ENCODE peak calls at places on chromosomes 13 and 19, in ten cellular contexts. One of them, this sample, is unnamed.

GRCh38 chr13:105464249-105464648 is 1071.2 kb downstream of the EFNB2 start:
- DNase-seq in GM13976: no peak
- DNase-seq in adrenal gland: no peak
- DNase-seq in GM13977: no peak
- DNase-seq in heart left ventricle: no peak
- DNase-seq in CD4-positive, alpha-beta T cell: no peak
- DNase-seq in AG09319: no peak
- DNase-seq in PC-3: no peak
- DNase-seq in left lung: no peak
- DNase-seq in fibroblast of the aortic adventitia: no peak
- DNase-seq in this sample: no peak

GRCh38 chr13:48748681-48749080 is 95.0 kb downstream of the CYSLTR2 start:
- DNase-seq in GM13976: no peak
- DNase-seq in adrenal gland: no peak
- DNase-seq in GM13977: no peak
- DNase-seq in heart left ventricle: no peak
- DNase-seq in CD4-positive, alpha-beta T cell: no peak
- DNase-seq in AG09319: no peak
- DNase-seq in PC-3: no peak
- DNase-seq in left lung: no peak
- DNase-seq in fibroblast of the aortic adventitia: no peak
- DNase-seq in this sample: no peak

GRCh38 chr13:44853641-44854040 is 135.6 kb downstream of the NUFIP1 start:
- DNase-seq in GM13976: no peak
- DNase-seq in adrenal gland: no peak
- DNase-seq in GM13977: no peak
- DNase-seq in heart left ventricle: no peak
- DNase-seq in CD4-positive, alpha-beta T cell: no peak
- DNase-seq in AG09319: no peak
- DNase-seq in PC-3: peak; percentile 69
- DNase-seq in left lung: no peak
- DNase-seq in fibroblast of the aortic adventitia: no peak
- DNase-seq in this sample: no peak

GRCh38 chr19:40933025-40933424 is 51.0 kb upstream of the CYP2A7 start:
- DNase-seq in GM13976: no peak
- DNase-seq in adrenal gland: no peak
- DNase-seq in GM13977: no peak
- DNase-seq in heart left ventricle: no peak
- DNase-seq in CD4-positive, alpha-beta T cell: no peak
- DNase-seq in AG09319: no peak
- DNase-seq in PC-3: peak; percentile 66
- DNase-seq in left lung: no peak
- DNase-seq in fibroblast of the aortic adventitia: peak; percentile 40
- DNase-seq in this sample: no peak

GRCh38 chr13:44739539-44739938 is 163.4 kb upstream of the TSC22D1 start:
- DNase-seq in GM13976: no peak
- DNase-seq in adrenal gland: no peak
- DNase-seq in GM13977: no peak
- DNase-seq in heart left ventricle: no peak
- DNase-seq in CD4-positive, alpha-beta T cell: no peak
- DNase-seq in AG09319: no peak
- DNase-seq in PC-3: no peak
- DNase-seq in left lung: no peak
- DNase-seq in fibroblast of the aortic adventitia: no peak
- DNase-seq in this sample: no peak

GRCh38 chr19:52140077-52140710 is 456 bp upstream of the ZNF616 start:
- DNase-seq in GM13976: no peak
- DNase-seq in adrenal gland: no peak
- DNase-seq in GM13977: no peak
- DNase-seq in heart left ventricle: no peak
- DNase-seq in CD4-positive, alpha-beta T cell: no peak
- DNase-seq in AG09319: no peak
- DNase-seq in PC-3: no peak
- DNase-seq in left lung: no peak
- DNase-seq in fibroblast of the aortic adventitia: no peak
- DNase-seq in this sample: no peak

GRCh38 chr13:46844431-46844830 is 47.5 kb upstream of the ESD start:
- DNase-seq in GM13976: no peak
- DNase-seq in adrenal gland: no peak
- DNase-seq in GM13977: no peak
- DNase-seq in heart left ventricle: no peak
- DNase-seq in CD4-positive, alpha-beta T cell: no peak
- DNase-seq in AG09319: no peak
- DNase-seq in PC-3: peak; percentile 12
- DNase-seq in left lung: no peak
- DNase-seq in fibroblast of the aortic adventitia: no peak
- DNase-seq in this sample: no peak

GRCh38 chr13:33016414-33017409 is at the start of gene KL:
- DNase-seq in GM13976: peak; percentile 63
- DNase-seq in adrenal gland: peak; percentile 24
- DNase-seq in GM13977: peak; percentile 50
- DNase-seq in heart left ventricle: peak; percentile 78
- DNase-seq in CD4-positive, alpha-beta T cell: no peak
- DNase-seq in AG09319: no peak
- DNase-seq in PC-3: no peak
- DNase-seq in left lung: peak; percentile 46
- DNase-seq in fibroblast of the aortic adventitia: no peak
- DNase-seq in this sample: peak; percentile 63

GRCh38 chr13:49502954-49503353 is 7.2 kb downstream of the PHF11 start:
- DNase-seq in GM13976: no peak
- DNase-seq in adrenal gland: peak; percentile 67
- DNase-seq in GM13977: no peak
- DNase-seq in heart left ventricle: no peak
- DNase-seq in CD4-positive, alpha-beta T cell: no peak
- DNase-seq in AG09319: no peak
- DNase-seq in PC-3: no peak
- DNase-seq in left lung: no peak
- DNase-seq in fibroblast of the aortic adventitia: peak; percentile 37
- DNase-seq in this sample: no peak

GRCh38 chr19:11196406-11197287 is 698 bp downstream of the KANK2 start:
- DNase-seq in GM13976: no peak
- DNase-seq in adrenal gland: no peak
- DNase-seq in GM13977: peak; percentile 59
- DNase-seq in heart left ventricle: peak; percentile 81
- DNase-seq in CD4-positive, alpha-beta T cell: no peak
- DNase-seq in AG09319: no peak
- DNase-seq in PC-3: peak; percentile 37
- DNase-seq in left lung: no peak
- DNase-seq in fibroblast of the aortic adventitia: no peak
- DNase-seq in this sample: peak; percentile 61

GRCh38 chr13:102903659-102904407 is 58.0 kb downstream of the ERCC5 start:
- DNase-seq in GM13976: no peak
- DNase-seq in adrenal gland: no peak
- DNase-seq in GM13977: no peak
- DNase-seq in heart left ventricle: no peak
- DNase-seq in CD4-positive, alpha-beta T cell: no peak
- DNase-seq in AG09319: no peak
- DNase-seq in PC-3: peak; percentile 56
- DNase-seq in left lung: no peak
- DNase-seq in fibroblast of the aortic adventitia: peak; percentile 26
- DNase-seq in this sample: no peak

DNA sequence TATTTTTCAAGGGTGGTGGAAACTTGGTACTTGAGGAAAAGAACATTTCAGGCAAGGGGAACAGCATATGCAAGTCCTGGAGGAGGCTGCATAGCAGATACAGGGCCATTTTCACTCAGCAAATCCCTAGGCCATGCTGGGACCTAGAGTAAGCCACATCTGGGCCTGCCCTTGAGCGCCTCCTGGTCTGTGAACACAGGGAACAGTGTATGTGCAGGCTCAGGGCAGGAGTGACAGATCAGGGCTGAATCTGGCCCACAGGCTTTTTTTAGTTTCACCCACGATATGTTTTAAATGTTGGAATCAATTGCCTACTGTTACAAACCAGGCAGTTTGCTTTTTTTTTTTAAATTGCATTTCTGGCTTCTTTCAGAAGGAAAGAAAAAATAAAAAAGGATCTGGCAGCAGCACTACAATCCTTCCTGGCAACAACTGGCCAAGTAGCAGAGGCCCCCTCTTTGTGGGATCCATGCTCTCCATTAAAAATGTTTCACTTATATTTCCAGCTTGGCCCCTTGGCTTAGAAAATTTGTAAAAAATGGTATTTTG is 1.4 kb upstream of the TMEM145 start:
- DNase-seq in GM13976: no peak
- DNase-seq in adrenal gland: no peak
- DNase-seq in GM13977: no peak
- DNase-seq in heart left ventricle: no peak
- DNase-seq in CD4-positive, alpha-beta T cell: no peak
- DNase-seq in AG09319: no peak
- DNase-seq in PC-3: no peak
- DNase-seq in left lung: no peak
- DNase-seq in fibroblast of the aortic adventitia: no peak
- DNase-seq in this sample: no peak
- TF ChIP-seq CTCF in GM13976: no peak
- TF ChIP-seq CTCF in adrenal gland: no peak
- TF ChIP-seq CTCF in GM13977: no peak
- TF ChIP-seq CTCF in heart left ventricle: no peak
- TF ChIP-seq CTCF in CD4-positive, alpha-beta T cell: no peak
- TF ChIP-seq CTCF in AG09319: no peak
- TF ChIP-seq CTCF in PC-3: no peak
- TF ChIP-seq CTCF in left lung: no peak
- TF ChIP-seq CTCF in fibroblast of the aortic adventitia: no peak
- TF ChIP-seq CTCF in this sample: no peak

GRCh38 chr19:8831832-8832131 is 322 bp downstream of the ZNF558 start:
- DNase-seq in GM13976: no peak
- DNase-seq in adrenal gland: no peak
- DNase-seq in GM13977: no peak
- DNase-seq in heart left ventricle: no peak
- DNase-seq in CD4-positive, alpha-beta T cell: no peak
- DNase-seq in AG09319: no peak
- DNase-seq in PC-3: no peak
- DNase-seq in left lung: no peak
- DNase-seq in fibroblast of the aortic adventitia: no peak
- DNase-seq in this sample: no peak

GRCh38 chr19:8831373-8831772 is 731 bp downstream of the ZNF558 start:
- DNase-seq in GM13976: no peak
- DNase-seq in adrenal gland: no peak
- DNase-seq in GM13977: no peak
- DNase-seq in heart left ventricle: no peak
- DNase-seq in CD4-positive, alpha-beta T cell: no peak
- DNase-seq in AG09319: no peak
- DNase-seq in PC-3: no peak
- DNase-seq in left lung: no peak
- DNase-seq in fibroblast of the aortic adventitia: no peak
- DNase-seq in this sample: no peak

GRCh38 chr19:8835877-8836276 is 3.7 kb downstream of the MBD3L1 start:
- DNase-seq in GM13976: no peak
- DNase-seq in adrenal gland: no peak
- DNase-seq in GM13977: no peak
- DNase-seq in heart left ventricle: no peak
- DNase-seq in CD4-positive, alpha-beta T cell: no peak
- DNase-seq in AG09319: no peak
- DNase-seq in PC-3: no peak
- DNase-seq in left lung: no peak
- DNase-seq in fibroblast of the aortic adventitia: no peak
- DNase-seq in this sample: no peak

GRCh38 chr19:8835446-8835845 is 3.3 kb downstream of the MBD3L1 start:
- DNase-seq in GM13976: no peak
- DNase-seq in adrenal gland: no peak
- DNase-seq in GM13977: no peak
- DNase-seq in heart left ventricle: no peak
- DNase-seq in CD4-positive, alpha-beta T cell: no peak
- DNase-seq in AG09319: no peak
- DNase-seq in PC-3: no peak
- DNase-seq in left lung: no peak
- DNase-seq in fibroblast of the aortic adventitia: no peak
- DNase-seq in this sample: no peak

GRCh38 chr19:8832132-8833021 is at the start of the genes MBD3L1 and ZNF558:
- DNase-seq in GM13976: peak; percentile 96
- DNase-seq in adrenal gland: peak; percentile 99
- DNase-seq in GM13977: peak; percentile 93
- DNase-seq in heart left ventricle: peak; percentile 99
- DNase-seq in CD4-positive, alpha-beta T cell: peak; percentile 99
- DNase-seq in AG09319: peak; percentile 95
- DNase-seq in PC-3: peak; percentile 98
- DNase-seq in left lung: peak; percentile 99
- DNase-seq in fibroblast of the aortic adventitia: peak; percentile 97
- DNase-seq in this sample: peak; percentile 95
- TF ChIP-seq CTCF in GM13976: peak; percentile 34
- TF ChIP-seq CTCF in adrenal gland: peak; percentile 22
- TF ChIP-seq CTCF in GM13977: peak; percentile 45
- TF ChIP-seq CTCF in heart left ventricle: peak; percentile 64
- TF ChIP-seq CTCF in CD4-positive, alpha-beta T cell: peak; percentile 48
- TF ChIP-seq CTCF in AG09319: no peak
- TF ChIP-seq CTCF in PC-3: peak; percentile 56
- TF ChIP-seq CTCF in left lung: peak; percentile 22
- TF ChIP-seq CTCF in fibroblast of the aortic adventitia: no peak
- TF ChIP-seq CTCF in this sample: no peak

GRCh38 chr19:55435020-55435419 is 8.1 kb downstream of the SHISA7 start:
- DNase-seq in GM13976: no peak
- DNase-seq in adrenal gland: no peak
- DNase-seq in GM13977: no peak
- DNase-seq in heart left ventricle: peak; percentile 3
- DNase-seq in CD4-positive, alpha-beta T cell: no peak
- DNase-seq in AG09319: no peak
- DNase-seq in PC-3: no peak
- DNase-seq in left lung: no peak
- DNase-seq in fibroblast of the aortic adventitia: no peak
- DNase-seq in this sample: no peak

GRCh38 chr19:55432355-55432959 is 10.6 kb downstream of the SHISA7 start:
- DNase-seq in GM13976: no peak
- DNase-seq in adrenal gland: no peak
- DNase-seq in GM13977: peak; percentile 42
- DNase-seq in heart left ventricle: no peak
- DNase-seq in CD4-positive, alpha-beta T cell: no peak
- DNase-seq in AG09319: no peak
- DNase-seq in PC-3: no peak
- DNase-seq in left lung: no peak
- DNase-seq in fibroblast of the aortic adventitia: no peak
- DNase-seq in this sample: peak; percentile 32

GRCh38 chr19:55434356-55434755 is 8.7 kb downstream of the SHISA7 start:
- DNase-seq in GM13976: no peak
- DNase-seq in adrenal gland: no peak
- DNase-seq in GM13977: no peak
- DNase-seq in heart left ventricle: no peak
- DNase-seq in CD4-positive, alpha-beta T cell: no peak
- DNase-seq in AG09319: no peak
- DNase-seq in PC-3: no peak
- DNase-seq in left lung: no peak
- DNase-seq in fibroblast of the aortic adventitia: no peak
- DNase-seq in this sample: no peak

GRCh38 chr19:55433292-55433691 is 9.8 kb downstream of the SHISA7 start:
- DNase-seq in GM13976: no peak
- DNase-seq in adrenal gland: no peak
- DNase-seq in GM13977: no peak
- DNase-seq in heart left ventricle: no peak
- DNase-seq in CD4-positive, alpha-beta T cell: no peak
- DNase-seq in AG09319: no peak
- DNase-seq in PC-3: no peak
- DNase-seq in left lung: no peak
- DNase-seq in fibroblast of the aortic adventitia: no peak
- DNase-seq in this sample: peak; percentile 21

GRCh38 chr19:55431183-55431582 is 11.9 kb downstream of the SHISA7 start:
- DNase-seq in GM13976: no peak
- DNase-seq in adrenal gland: no peak
- DNase-seq in GM13977: no peak
- DNase-seq in heart left ventricle: no peak
- DNase-seq in CD4-positive, alpha-beta T cell: no peak
- DNase-seq in AG09319: no peak
- DNase-seq in PC-3: no peak
- DNase-seq in left lung: no peak
- DNase-seq in fibroblast of the aortic adventitia: no peak
- DNase-seq in this sample: no peak
- TF ChIP-seq CTCF in GM13976: no peak
- TF ChIP-seq CTCF in adrenal gland: no peak
- TF ChIP-seq CTCF in GM13977: no peak
- TF ChIP-seq CTCF in heart left ventricle: no peak
- TF ChIP-seq CTCF in CD4-positive, alpha-beta T cell: no peak
- TF ChIP-seq CTCF in AG09319: no peak
- TF ChIP-seq CTCF in PC-3: no peak
- TF ChIP-seq CTCF in left lung: no peak
- TF ChIP-seq CTCF in fibroblast of the aortic adventitia: no peak
- TF ChIP-seq CTCF in this sample: no peak

GRCh38 chr19:44212865-44213346 is 574 bp downstream of the ZNF227 start:
- DNase-seq in GM13976: no peak
- DNase-seq in adrenal gland: no peak
- DNase-seq in GM13977: no peak
- DNase-seq in heart left ventricle: no peak
- DNase-seq in CD4-positive, alpha-beta T cell: no peak
- DNase-seq in AG09319: no peak
- DNase-seq in PC-3: peak; percentile 2
- DNase-seq in left lung: no peak
- DNase-seq in fibroblast of the aortic adventitia: peak; percentile 42
- DNase-seq in this sample: no peak
- TF ChIP-seq CTCF in GM13976: no peak
- TF ChIP-seq CTCF in adrenal gland: no peak
- TF ChIP-seq CTCF in GM13977: no peak
- TF ChIP-seq CTCF in heart left ventricle: no peak
- TF ChIP-seq CTCF in CD4-positive, alpha-beta T cell: no peak
- TF ChIP-seq CTCF in AG09319: no peak
- TF ChIP-seq CTCF in PC-3: no peak
- TF ChIP-seq CTCF in left lung: no peak
- TF ChIP-seq CTCF in fibroblast of the aortic adventitia: no peak
- TF ChIP-seq CTCF in this sample: no peak

This sample was measured in GM20000.